ENCODE peak calls at places on chromosomes 13 and 19, in four cellular contexts. M is CD8-positive, alpha-beta T cell; P is fibroblast of lung; T is NCI-H510A. Q is an unnamed sample.

GRCh38 chr13:33348366-33348765 is 62.8 kb upstream of the STARD13 start:
- DNase-seq in P (peak; percentile 79), M (no peak), T (no peak), Q (no peak)

GRCh38 chr13:36154567-36155231 is 23.5 kb upstream of the DCLK1 start:
- DNase-seq in M (no peak), P (no peak), T (no peak), Q (no peak)

GRCh38 chr13:38045278-38046048 is 175.9 kb upstream of the TRPC4 start:
- DNase-seq in T (no peak), P (peak; percentile 46), M (no peak), Q (no peak)

GRCh38 chr19:2274937-2275535 is 6.9 kb downstream of the PEAK3 start:
- DNase-seq in P (peak; percentile 59), T (no peak), M (peak; percentile 44), Q (no peak)

GRCh38 chr19:5829567-5830315 is 9.8 kb downstream of the FUT6 start:
- DNase-seq in P (no peak), T (no peak), M (no peak), Q (no peak)

GRCh38 chr19:46404039-46404883 is 9.1 kb downstream of the CCDC8 start:
- DNase-seq in P (peak; percentile 63), M (no peak), T (no peak), Q (no peak)

GRCh38 chr13:40304391-40304790 is 362.1 kb downstream of the FOXO1 start:
- DNase-seq in P (no peak), T (no peak), M (no peak), Q (no peak)

GRCh38 chr13:70747305-70747704 is 639.1 kb upstream of the KLHL1 start:
- DNase-seq in M (no peak), P (no peak), T (no peak), Q (no peak)

GRCh38 chr19:53102701-53103140 is 501 bp downstream of the ZNF160 start:
- DNase-seq in P (peak; percentile 24), T (peak; percentile 10), M (peak; percentile 5), Q (peak; percentile 38)